ENCODE peak calls at places on chromosomes 6 and 20, in seven cellular contexts. U is posterior vena cava; O is activated naive CD8-positive, alpha-beta T cell treated with anti-CD3 and anti-CD28 coated beads, Interleukin-2, amount 50 U/mL, for 16 hours; G is hypothalamus; M is NCI-H2171 treated with DMSO at 0.1 percent for 48 hours; P is T follicular helper cell; F is T-helper 1 cell. J is an unnamed sample.

GRCh38 chr6:125020385-125020784 is 58.1 kb downstream of the RNF217 start:
- DNase-seq in M (peak), G (no peak), P (no peak), O (no peak), F (no peak), U (no peak), J (no peak)

GRCh38 chr6:56843476-56844349 is 111.2 kb upstream of the BEND6 start:
- DNase-seq in G (peak), U (peak), P (peak), M (peak), O (no peak), F (peak), J (no peak)

GRCh38 chr6:44243345-44243744 is 3.6 kb upstream of the HSP90AB1 start:
- DNase-seq in O (no peak), U (no peak), P (no peak), G (no peak), F (no peak), M (no peak), J (no peak)

GRCh38 chr6:20919677-20920385 is 385.6 kb downstream of the CDKAL1 start:
- DNase-seq in P (no peak), O (no peak), G (no peak), U (no peak), M (no peak), F (no peak), J (no peak)

GRCh38 chr6:35068206-35068605 is 72.9 kb downstream of the TCP11 start:
- DNase-seq in O (no peak), P (no peak), G (no peak), F (no peak), M (no peak), U (no peak), J (no peak)

GRCh38 chr6:154154389-154154967 is 115.4 kb downstream of the OPRM1 start:
- DNase-seq in M (peak), F (peak), P (peak), G (no peak), O (peak), U (no peak), J (peak)

GRCh38 chr6:129871220-129871619 is 10.1 kb upstream of the TMEM244 start:
- DNase-seq in F (no peak), U (no peak), M (no peak), G (no peak), P (no peak), O (no peak), J (no peak)

GRCh38 chr6:15061176-15061575 is 184.7 kb upstream of the JARID2 start:
- DNase-seq in P (no peak), F (no peak), U (no peak), O (no peak), M (peak), G (no peak), J (no peak)

GRCh38 chr20:45918182-45918737 is 6.3 kb upstream of the PLTP start:
- DNase-seq in G (no peak), P (no peak), U (no peak), M (no peak), F (no peak), O (no peak), J (no peak)

GRCh38 chr20:51195990-51196389 is 173.1 kb upstream of the KCNG1 start:
- DNase-seq in G (no peak), P (no peak), F (no peak), M (no peak), U (no peak), O (no peak), J (no peak)